ENCODE peak calls at places on chromosomes 1 and 21, in eight cellular contexts. U is IMR-90, D is tibial artery, V is cardiac muscle cell, J is MM.1S, F is adrenal gland, C is aorta, X is Panc1. N is an unnamed sample. For H3K27me3, the result is how much of the 10 kb centered on the place peaks cover.

GRCh38 chr1:228295201-228295600 is 87.4 kb downstream of the OBSCN start:
- DNase-seq in U (no peak), D (no peak), V (no peak), J (no peak), F (no peak), C (peak), X (no peak), N (peak)

GRCh38 chr1:108561731-108562326 is 1.9 kb downstream of the EEIG2 start:
- DNase-seq in U (no peak), D (peak), V (peak), J (peak), F (peak), C (peak), X (peak), N (peak)

GRCh38 chr1:117312453-117313138 is 54.7 kb upstream of the MAN1A2 start:
- DNase-seq in U (peak), D (no peak), V (no peak), J (peak), F (no peak), C (no peak), X (peak), N (no peak)

GRCh38 chr1:221704291-221704690 is 37.6 kb downstream of the DUSP10 start:
- DNase-seq in U (peak), D (no peak), V (no peak), J (no peak), F (no peak), C (no peak), X (no peak), N (no peak)

GRCh38 chr1:37476460-37477197 is 2.2 kb downstream of the ZC3H12A start:
- DNase-seq in U (peak), D (peak), V (no peak), J (no peak), F (peak), C (peak), X (no peak), N (no peak)

GRCh38 chr1:154689063-154689462 is 81.1 kb upstream of the ADAR start:
- DNase-seq in U (no peak), D (no peak), V (no peak), J (no peak), F (no peak), C (no peak), X (no peak), N (no peak)

GRCh38 chr1:238023137-238023536 is 132.4 kb upstream of the ZP4 start:
- DNase-seq in U (no peak), D (no peak), V (no peak), J (no peak), F (no peak), C (no peak), X (no peak), N (no peak)

GRCh38 chr1:193951989-193952388 is 765.6 kb upstream of the B3GALT2 start:
- DNase-seq in U (peak), D (no peak), V (no peak), J (no peak), F (no peak), C (no peak), X (no peak), N (no peak)

GRCh38 chr1:170887726-170888125 is 47.6 kb upstream of the MROH9 start:
- DNase-seq in U (no peak), D (no peak), V (no peak), J (no peak), F (no peak), C (no peak), X (no peak), N (no peak)

GRCh38 chr1:228813006-228813405 is 77.7 kb downstream of the RHOU start:
- DNase-seq in U (no peak), D (no peak), V (no peak), J (no peak), F (no peak), C (no peak), X (no peak), N (no peak)

GRCh38 chr1:55582078-55582477 is 366.9 kb upstream of the USP24 start:
- DNase-seq in U (no peak), D (no peak), V (no peak), J (no peak), F (no peak), C (no peak), X (no peak), N (no peak)

GRCh38 chr1:25873120-25873519 is 2.4 kb downstream of the PAQR7 start:
- DNase-seq in U (no peak), D (no peak), V (no peak), J (no peak), F (no peak), C (peak), X (no peak), N (no peak)

GRCh38 chr1:58997060-58997411 is 213.2 kb upstream of the JUN start:
- DNase-seq in U (no peak), D (no peak), V (no peak), J (no peak), F (no peak), C (no peak), X (no peak), N (no peak)

GRCh38 chr1:241396747-241397691 is 40.0 kb upstream of the RGS7 start:
- DNase-seq in U (peak), D (no peak), V (no peak), J (no peak), F (peak), C (no peak), X (no peak), N (no peak)

GRCh38 chr1:34825455-34826081 is 32.8 kb downstream of the GJA4 start:
- DNase-seq in U (no peak), D (peak), V (peak), J (no peak), F (no peak), C (no peak), X (no peak), N (no peak)

GRCh38 chr1:246569248-246570238 is 3.3 kb downstream of the CNST start:
- DNase-seq in U (peak), D (no peak), V (no peak), J (no peak), F (no peak), C (no peak), X (peak), N (no peak)

GRCh38 chr1:58358311-58358710 is 188.2 kb downstream of the OMA1 start:
- DNase-seq in U (peak), D (no peak), V (peak), J (no peak), F (no peak), C (no peak), X (no peak), N (no peak)

GRCh38 chr1:229557913-229558414 is 543 bp downstream of the ABCB10 start:
- DNase-seq in U (no peak), D (peak), V (peak), J (peak), F (peak), C (peak), X (no peak), N (peak)

GRCh38 chr21:31354604-31355443 is 10.8 kb upstream of the TIAM1 start:
- DNase-seq in U (peak), D (no peak), V (no peak), J (no peak), F (peak), C (no peak), X (peak), N (no peak)

GRCh38 chr1:25875154-25875855 is at the start of gene PAQR7:
- DNase-seq in U (peak), D (peak), V (peak), J (peak), F (peak), C (peak), X (no peak), N (peak)

GRCh38 chr1:229370601-229371021 is 27.8 kb upstream of the CCSAP start:
- DNase-seq in U (no peak), D (no peak), V (peak), J (peak), F (no peak), C (no peak), X (no peak), N (peak)

GRCh38 chr1:246836169-246836568 is 95.6 kb downstream of the AHCTF1 start:
- DNase-seq in U (peak), D (no peak), V (no peak), J (no peak), F (no peak), C (no peak), X (no peak), N (no peak)

GRCh38 chr1:229119161-229119560 is 151.8 kb upstream of the RAB4A start:
- DNase-seq in U (no peak), D (no peak), V (no peak), J (no peak), F (no peak), C (no peak), X (no peak), N (no peak)

GRCh38 chr1:67735806-67736627 is 51.0 kb downstream of the GADD45A start:
- DNase-seq in U (peak), D (peak), V (no peak), J (peak), F (peak), C (peak), X (no peak), N (peak)

GRCh38 chr1:234627009-234627950 is 17.3 kb upstream of the IRF2BP2 start:
- DNase-seq in U (no peak), D (no peak), V (no peak), J (no peak), F (no peak), C (no peak), X (no peak), N (no peak)

GRCh38 chr1:17922833-17923232 is 167.7 kb downstream of the ACTL8 start:
- DNase-seq in U (peak), D (peak), V (peak), J (no peak), F (peak), C (no peak), X (no peak), N (peak)

GRCh38 chr1:221555689-221556433 is 186.0 kb downstream of the DUSP10 start:
- DNase-seq in U (no peak), D (no peak), V (peak), J (no peak), F (no peak), C (no peak), X (no peak), N (no peak)

GRCh38 chr1:40315795-40316594 is 1.1 kb downstream of the COL9A2 start:
- DNase-seq in U (no peak), D (no peak), V (peak), J (no peak), F (peak), C (no peak), X (no peak), N (no peak)

GRCh38 chr1:52592637-52593323 is 9.4 kb upstream of the GPX7 start:
- DNase-seq in U (no peak), D (no peak), V (no peak), J (no peak), F (no peak), C (no peak), X (no peak), N (no peak)

GRCh38 chr1:164719676-164720075 is 160.7 kb downstream of the PBX1 start:
- DNase-seq in U (no peak), D (no peak), V (no peak), J (no peak), F (no peak), C (no peak), X (no peak), N (no peak)

GRCh38 chr1:225342695-225343094 is 85.1 kb downstream of the LBR start:
- DNase-seq in U (no peak), D (no peak), V (no peak), J (no peak), F (no peak), C (no peak), X (no peak), N (no peak)
- H3K27me3 ChIP-seq in U (under half), D (under half), V (under half), J (under half), F (under half), C (under half), X (under half), N (under half)

GRCh38 chr1:47711848-47712492 is 274.1 kb downstream of the FOXD2 start:
- DNase-seq in U (no peak), D (no peak), V (no peak), J (peak), F (no peak), C (no peak), X (no peak), N (no peak)
- H3K27me3 ChIP-seq in U (half or more), D (under half), V (half or more), J (under half), F (half or more), C (under half), X (under half), N (half or more)

DNA sequence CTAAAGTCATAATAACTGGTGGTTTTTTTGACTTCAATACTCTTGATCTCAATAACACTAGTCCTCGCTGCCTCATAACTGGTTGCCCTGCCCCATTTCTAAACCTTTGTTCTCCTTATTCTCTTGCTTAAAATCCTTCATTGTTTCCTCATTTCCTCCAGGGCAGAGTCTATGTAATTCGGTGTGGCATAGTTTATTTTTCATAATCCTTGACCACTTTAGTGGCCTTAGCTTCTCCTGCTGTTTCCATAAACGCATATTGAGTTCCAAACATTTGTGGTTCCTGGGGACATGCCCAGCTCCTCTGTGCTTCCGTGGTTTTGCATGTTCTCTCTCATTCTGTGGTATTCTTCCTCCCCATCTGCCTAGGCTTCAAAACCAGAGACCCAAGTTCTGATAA is 19.0 kb upstream of the TLCD4 start:
- DNase-seq in U (peak), D (no peak), V (no peak), J (no peak), F (no peak), C (no peak), X (no peak), N (no peak)
- H3K27me3 ChIP-seq in U (under half), D (under half), V (under half), J (under half), F (under half), C (under half), X (under half), N (under half)

DNA sequence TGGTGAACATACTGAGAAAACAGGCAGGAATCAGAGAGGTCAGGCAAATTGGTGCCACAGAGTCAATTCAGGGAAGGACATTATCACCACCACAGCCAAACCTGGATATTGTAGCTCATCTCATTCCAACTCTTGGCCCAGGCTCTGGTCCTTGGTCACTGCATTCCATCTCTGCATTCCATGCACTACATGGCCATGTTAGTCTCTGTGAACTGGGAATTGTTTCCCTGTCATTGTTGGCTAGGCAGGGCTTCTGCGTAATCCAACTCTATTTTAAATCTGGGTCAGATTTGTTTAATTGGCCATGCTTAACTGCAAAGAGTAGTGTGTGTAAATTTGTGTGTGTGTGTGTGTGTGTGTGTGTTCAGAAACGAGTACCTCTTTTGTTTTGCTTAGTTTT is 837.6 kb upstream of the ADAMTS5 start:
- DNase-seq in U (no peak), D (no peak), V (peak), J (no peak), F (no peak), C (no peak), X (no peak), N (no peak)
- H3K27me3 ChIP-seq in U (under half), D (under half), V (under half), J (under half), F (under half), C (under half), X (under half), N (under half)

DNA sequence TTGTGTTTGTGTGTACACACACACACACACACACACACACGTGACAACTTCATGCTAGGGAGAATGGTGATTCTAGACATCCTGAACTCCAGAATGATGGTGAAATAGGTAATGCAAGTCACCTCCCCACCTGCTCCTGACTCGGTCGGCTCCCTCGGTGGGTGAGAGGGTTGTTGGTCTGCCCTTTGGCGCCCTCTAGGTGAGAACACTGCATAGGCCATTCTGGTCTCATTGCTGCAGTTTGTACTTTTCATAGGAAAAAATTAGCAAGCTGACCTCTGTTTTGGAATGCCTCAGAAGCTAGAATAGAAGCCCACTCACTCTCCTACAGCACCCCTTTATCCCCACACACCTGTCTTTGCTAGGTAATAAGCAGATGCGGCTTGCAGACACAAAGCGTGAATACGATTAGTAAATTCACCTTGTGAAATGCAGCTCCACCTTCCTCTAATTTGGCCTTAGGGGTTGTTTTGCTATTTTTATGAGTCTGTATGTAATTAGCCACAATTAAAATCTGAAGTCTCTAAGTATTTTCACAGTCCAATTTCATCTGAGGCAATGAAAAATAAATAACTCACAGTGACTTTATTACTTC is 130.0 kb upstream of the KCNJ15 start:
- DNase-seq in U (peak), D (peak), V (peak), J (peak), F (peak), C (peak), X (peak), N (peak)
- H3K27me3 ChIP-seq in U (under half), D (under half), V (under half), J (under half), F (under half), C (under half), X (under half), N (under half)

DNA sequence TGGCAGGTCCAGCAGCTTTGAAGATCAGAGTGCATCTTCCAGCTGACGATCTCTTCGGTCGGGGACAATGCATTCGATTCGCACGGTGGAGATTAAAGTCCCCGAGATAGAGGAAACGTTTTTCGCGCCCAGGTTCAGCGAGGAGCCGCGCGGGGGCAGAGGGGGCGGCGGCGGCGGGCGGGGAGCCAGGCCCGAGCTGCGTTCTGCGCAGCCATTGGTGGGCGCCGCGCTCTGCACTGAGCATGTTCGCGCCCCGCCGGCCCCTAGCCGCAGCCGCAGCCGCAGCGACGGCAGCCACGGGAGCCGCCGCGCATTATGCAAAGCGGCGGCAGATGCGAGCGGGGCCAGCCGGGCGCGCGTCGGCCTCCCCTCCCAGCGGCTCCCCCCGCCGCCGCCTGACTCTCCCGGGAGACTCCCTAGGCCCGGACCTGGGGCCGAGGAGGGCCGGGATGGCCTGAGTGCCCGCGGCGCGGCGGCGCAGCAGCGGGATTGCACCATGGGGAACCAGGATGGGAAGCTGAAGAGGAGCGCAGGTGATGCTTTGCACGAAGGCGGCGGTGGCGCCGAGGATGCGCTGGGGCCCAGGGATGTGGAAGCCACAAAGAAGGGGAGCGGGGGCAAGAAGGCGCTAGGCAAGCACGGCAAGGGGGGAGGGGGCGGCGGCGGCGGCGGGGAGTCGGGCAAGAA is at the start of gene FMN2:
- DNase-seq in U (peak), D (no peak), V (peak), J (peak), F (peak), C (no peak), X (no peak), N (peak)
- H3K27me3 ChIP-seq in U (under half), D (under half), V (half or more), J (under half), F (under half), C (under half), X (under half), N (under half)

GRCh38 chr1:161720956-161721737 is at the start of gene FCRLB:
- DNase-seq in U (no peak), D (no peak), V (no peak), J (no peak), F (no peak), C (no peak), X (no peak), N (no peak)
- H3K27me3 ChIP-seq in U (under half), D (under half), V (half or more), J (under half), F (under half), C (under half), X (under half), N (under half)

GRCh38 chr1:54342764-54343687 is 63.2 kb downstream of the SSBP3 start:
- DNase-seq in U (no peak), D (no peak), V (no peak), J (no peak), F (no peak), C (no peak), X (no peak), N (peak)

GRCh38 chr1:54342306-54342705 is 63.9 kb downstream of the SSBP3 start:
- DNase-seq in U (no peak), D (no peak), V (no peak), J (no peak), F (no peak), C (no peak), X (no peak), N (no peak)

GRCh38 chr1:54340876-54341275 is 65.3 kb downstream of the SSBP3 start:
- DNase-seq in U (no peak), D (no peak), V (no peak), J (no peak), F (no peak), C (no peak), X (no peak), N (no peak)

GRCh38 chr1:54340434-54340833 is 65.8 kb downstream of the SSBP3 start:
- DNase-seq in U (no peak), D (no peak), V (no peak), J (no peak), F (no peak), C (no peak), X (no peak), N (no peak)

DNA sequence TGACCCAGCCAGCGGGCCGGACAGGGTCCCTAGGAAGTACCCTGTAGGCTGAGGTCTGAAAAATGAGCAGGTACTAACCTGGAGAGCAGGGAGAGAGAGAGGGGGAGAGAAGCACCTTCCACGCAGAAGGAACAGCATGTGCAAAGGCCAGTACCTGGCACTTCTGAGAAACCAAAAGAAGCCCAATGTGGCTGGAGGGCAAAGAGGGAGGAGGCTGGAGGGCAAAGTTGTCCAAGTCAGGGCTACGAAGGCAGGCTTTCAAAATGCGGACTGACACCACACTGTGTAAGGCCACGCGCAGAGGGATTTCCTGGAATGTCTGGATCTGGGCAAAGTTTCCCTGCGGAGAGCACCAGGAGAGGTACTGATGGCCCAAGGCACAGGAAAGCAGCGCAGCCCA is 64.4 kb downstream of the SSBP3 start:
- DNase-seq in U (no peak), D (no peak), V (no peak), J (no peak), F (no peak), C (no peak), X (no peak), N (no peak)
- H3K27me3 ChIP-seq in U (under half), D (under half), V (under half), J (under half), F (under half), C (under half), X (under half), N (under half)